ENCODE peak calls at places on chromosomes 11 and 22, in seven cellular contexts. M is small intestine; X is naive thymus-derived CD4-positive, alpha-beta T cell; B is left lobe of liver; W is stromal cell of bone marrow; H is astrocyte; S is dermis blood vessel endothelial cell. Y is an unnamed sample.
A peak's percentile ranks its signal among the peaks of the same experiment; 100 is the strongest.

GRCh38 chr22:39343259-39344045 is 6.3 kb upstream of the SYNGR1 start:
- DNase-seq in B (peak; percentile 73), H (no peak), S (peak; percentile 72), W (peak; percentile 28), M (peak; percentile 73), X (peak; percentile 65), Y (peak; percentile 64)

GRCh38 chr22:35611891-35612576 is 5.1 kb downstream of the MB start:
- DNase-seq in W (no peak), M (no peak), B (no peak), X (no peak), H (no peak), S (no peak), Y (no peak)

GRCh38 chr11:2206291-2206690 is 34.7 kb upstream of the TH start:
- DNase-seq in B (peak; percentile 26), S (no peak), X (no peak), W (no peak), H (no peak), M (no peak), Y (no peak)

GRCh38 chr22:47129902-47130301 is 367.5 kb downstream of the TBC1D22A start:
- DNase-seq in B (no peak), X (no peak), H (no peak), M (peak; percentile 98), S (no peak), W (no peak), Y (peak; percentile 43)

GRCh38 chr11:122235615-122236014 is 119.6 kb upstream of the BLID start:
- DNase-seq in M (no peak), H (peak; percentile 93), X (no peak), S (no peak), W (no peak), B (no peak), Y (no peak)

GRCh38 chr11:70913715-70914231 is 338.6 kb downstream of the SHANK2 start:
- DNase-seq in W (no peak), X (no peak), B (no peak), H (no peak), S (no peak), M (peak; percentile 58), Y (no peak)

GRCh38 chr11:78420255-78420764 is 2.7 kb upstream of the GAB2 start:
- DNase-seq in X (peak; percentile 22), W (peak; percentile 81), M (peak; percentile 58), B (peak; percentile 57), H (peak; percentile 88), S (peak; percentile 89), Y (no peak)

GRCh38 chr22:37065961-37066360 is 14.4 kb downstream of the KCTD17 start:
- DNase-seq in W (no peak), M (no peak), X (no peak), H (no peak), B (no peak), S (no peak), Y (no peak)

GRCh38 chr11:1148752-1149180 is 9.0 kb upstream of the MUC5AC start:
- DNase-seq in B (no peak), X (no peak), H (no peak), W (no peak), M (no peak), S (no peak), Y (peak; percentile 44)

Y was measured in right lobe of liver.